ENCODE peak calls at places on chromosomes 12 and 14, in six cellular contexts. J is AG20443; V is foreskin melanocyte; Q is CD4-positive, alpha-beta T cell; T is cardiac fibroblast; W is activated CD4-positive, alpha-beta T cell treated with anti-CD3 and anti-CD28 coated beads, Interleukin-2, amount 10 ng/mL, durations not matched to agents 7 days and 5 days. P is an unnamed sample.

GRCh38 chr14:95480109-95480886 is 36.2 kb downstream of the SYNE3 start:
- DNase-seq in J (peak; percentile 90), W (peak; percentile 22), T (peak; percentile 79), V (no peak), Q (peak; percentile 49), P (peak; percentile 19)

GRCh38 chr12:69473229-69473628 is 3.0 kb downstream of the FRS2 start:
- DNase-seq in W (no peak), J (no peak), Q (no peak), T (no peak), V (no peak), P (no peak)

GRCh38 chr14:78567343-78567742 is 397.2 kb downstream of the NRXN3 start:
- DNase-seq in Q (no peak), J (peak; percentile 23), V (no peak), T (no peak), W (no peak), P (no peak)

GRCh38 chr14:54354096-54354495 is 42.7 kb upstream of the CDKN3 start:
- DNase-seq in V (no peak), T (no peak), J (no peak), Q (no peak), W (no peak), P (no peak)

GRCh38 chr12:122161682-122162081 is 12.3 kb downstream of the IL31 start:
- DNase-seq in W (peak; percentile 22), T (no peak), V (no peak), J (no peak), Q (no peak), P (peak; percentile 38)

GRCh38 chr12:117874842-117875434 is 93.9 kb downstream of the KSR2 start:
- DNase-seq in W (peak; percentile 58), V (peak; percentile 34), Q (peak; percentile 52), T (peak; percentile 69), J (peak; percentile 86), P (peak; percentile 45)

GRCh38 chr12:25811656-25812126 is 146.8 kb upstream of the RASSF8 start:
- DNase-seq in Q (no peak), T (peak; percentile 64), J (peak; percentile 21), V (no peak), W (no peak), P (no peak)

GRCh38 chr12:45433441-45433868 is 217.6 kb downstream of the ANO6 start:
- DNase-seq in T (no peak), Q (no peak), W (no peak), J (no peak), V (no peak), P (no peak)

GRCh38 chr14:22791302-22791701 is 23.9 kb downstream of the SLC7A7 start:
- DNase-seq in J (peak; percentile 69), Q (no peak), V (no peak), W (no peak), T (peak; percentile 60), P (no peak)

GRCh38 chr12:72790273-72790672 is 518.1 kb downstream of the TRHDE start:
- DNase-seq in W (no peak), Q (no peak), J (no peak), T (no peak), V (peak; percentile 2), P (no peak)